ENCODE peak calls at places on chromosomes 12 and 14, in four cellular contexts. I, S, U and Y are unnamed samples.

GRCh38 chr12:93387780-93388179 is 10.1 kb downstream of the NUDT4 start:
- DNase-seq in I (peak), S (peak), U (peak), Y (no peak)

GRCh38 chr12:19234991-19235876 is 105.7 kb downstream of the PLEKHA5 start:
- DNase-seq in I (no peak), S (no peak), U (no peak), Y (no peak)

GRCh38 chr12:111942557-111942956 is 70.4 kb downstream of the TMEM116 start:
- DNase-seq in I (no peak), S (no peak), U (no peak), Y (no peak)

GRCh38 chr14:70700955-70701354 is 59.2 kb downstream of the TTC9 start:
- DNase-seq in I (no peak), S (no peak), U (no peak), Y (no peak)

GRCh38 chr12:100576311-100577036 is 3.0 kb downstream of the GAS2L3 start:
- DNase-seq in I (no peak), S (peak), U (no peak), Y (no peak)

GRCh38 chr12:117408161-117408791 is 46.9 kb upstream of the NOS1 start:
- DNase-seq in I (no peak), S (no peak), U (no peak), Y (no peak)

GRCh38 chr12:113980537-113981337 is 14.6 kb upstream of the RBM19 start:
- DNase-seq in I (no peak), S (peak), U (no peak), Y (no peak)

GRCh38 chr12:125573293-125573692 is 508.1 kb downstream of the AACS start:
- DNase-seq in I (no peak), S (no peak), U (no peak), Y (no peak)

GRCh38 chr12:91893476-91893875 is 252.2 kb downstream of the BTG1 start:
- DNase-seq in I (no peak), S (no peak), U (no peak), Y (no peak)

GRCh38 chr12:92582888-92583287 is 119.9 kb upstream of the PLEKHG7 start:
- DNase-seq in I (no peak), S (no peak), U (no peak), Y (no peak)

GRCh38 chr12:131371580-131372475 is 339.1 kb upstream of the SFSWAP start:
- DNase-seq in I (no peak), S (no peak), U (no peak), Y (peak)

GRCh38 chr12:49511410-49511809 is 27.4 kb upstream of the KCNH3 start:
- DNase-seq in I (no peak), S (no peak), U (no peak), Y (no peak)

GRCh38 chr12:50086148-50086547 is 1.0 kb downstream of the SMARCD1 start:
- DNase-seq in I (no peak), S (no peak), U (no peak), Y (no peak)

GRCh38 chr14:100439781-100440180 is 116.6 kb downstream of the SLC25A47 start:
- DNase-seq in I (no peak), S (no peak), U (no peak), Y (no peak)

GRCh38 chr14:20345366-20345765 is 1.9 kb downstream of the PARP2 start:
- DNase-seq in I (no peak), S (no peak), U (no peak), Y (no peak)